ENCODE peak calls at places on chromosomes 13 and 19, in eight cellular contexts. T, H, G, Y, V, C, R and L are unnamed samples.
A peak's percentile ranks its signal among the peaks of the same experiment; 100 is the strongest.

GRCh38 chr13:107715496-107715895 is 499.8 kb downstream of the LIG4 start:
- DNase-seq in G (no peak), Y (no peak), V (no peak), R (no peak), C (peak; percentile 35), H (no peak), T (no peak), L (peak; percentile 55)

GRCh38 chr13:102466836-102467235 is 65.0 kb upstream of the FGF14 start:
- DNase-seq in R (no peak), T (no peak), V (no peak), Y (no peak), H (no peak), G (no peak), C (no peak), L (no peak)

GRCh38 chr19:43620061-43621001 is 902 bp upstream of the ZNF428 start:
- DNase-seq in G (no peak), T (no peak), R (no peak), Y (peak; percentile 76), H (no peak), C (peak; percentile 48), V (no peak), L (no peak)

GRCh38 chr19:39845621-39846175 is 481 bp downstream of the FBL start:
- DNase-seq in T (no peak), R (no peak), C (no peak), H (no peak), Y (no peak), V (peak; percentile 32), G (peak; percentile 13), L (peak; percentile 17)

GRCh38 chr19:30861896-30862295 is 487.3 kb downstream of the TSHZ3 start:
- DNase-seq in Y (no peak), C (no peak), G (no peak), T (no peak), H (no peak), V (no peak), R (no peak), L (no peak)

GRCh38 chr13:107066355-107066754 is 498.4 kb upstream of the ARGLU1 start:
- DNase-seq in R (no peak), Y (no peak), T (no peak), G (no peak), C (no peak), H (no peak), V (no peak), L (no peak)

GRCh38 chr13:99501952-99502310 is 659 bp downstream of the TM9SF2 start:
- DNase-seq in C (no peak), V (peak; percentile 29), H (no peak), T (peak; percentile 6), R (no peak), G (no peak), Y (no peak), L (no peak)

GRCh38 chr19:29543381-29543780 is 17.6 kb downstream of the VSTM2B start:
- DNase-seq in R (no peak), Y (no peak), C (no peak), V (no peak), H (no peak), G (no peak), T (no peak), L (no peak)

GRCh38 chr13:51874651-51875050 is 12.9 kb downstream of the CCDC70 start:
- DNase-seq in H (no peak), C (no peak), V (no peak), R (no peak), Y (no peak), T (no peak), G (no peak), L (no peak)

GRCh38 chr13:55528434-55528833 is 1612.3 kb upstream of the PRR20A start:
- DNase-seq in H (no peak), V (no peak), G (no peak), T (no peak), C (no peak), R (no peak), Y (no peak), L (no peak)

GRCh38 chr19:32627714-32628253 is 46.8 kb downstream of the PDCD5 start:
- DNase-seq in C (no peak), G (no peak), T (no peak), Y (no peak), H (no peak), V (no peak), R (no peak), L (no peak)

GRCh38 chr13:24148414-24149305 is 11.9 kb upstream of the SPATA13 start:
- DNase-seq in C (no peak), T (peak; percentile 36), H (no peak), R (peak; percentile 98), G (no peak), V (peak; percentile 93), Y (no peak), L (no peak)

GRCh38 chr19:17266026-17266425 is 1.2 kb upstream of the BABAM1 start:
- DNase-seq in H (no peak), Y (no peak), C (no peak), V (no peak), T (no peak), R (no peak), G (no peak), L (no peak)